ENCODE peak calls at places on chromosome 3, in four cellular contexts. One of them, this sample, is unnamed.

GRCh38 chr3:79074558-79074957 is 693.2 kb downstream of the ROBO1 start:
- DNase-seq in IMR-90: no peak
- DNase-seq in neuronal stem cell: no peak
- DNase-seq in SK-N-SH: no peak
- DNase-seq in this sample: no peak

GRCh38 chr3:24545917-24546316 is 51.3 kb upstream of the THRB start:
- DNase-seq in SK-N-SH: no peak
- DNase-seq in IMR-90: no peak
- DNase-seq in neuronal stem cell: no peak
- DNase-seq in this sample: peak; percentile 31

GRCh38 chr3:63450634-63451363 is 172.7 kb downstream of the SYNPR start:
- DNase-seq in IMR-90: no peak
- DNase-seq in SK-N-SH: no peak
- DNase-seq in neuronal stem cell: no peak
- DNase-seq in this sample: no peak

GRCh38 chr3:76078101-76078500 is 292.8 kb upstream of the ZNF717 start:
- DNase-seq in neuronal stem cell: no peak
- DNase-seq in IMR-90: peak; percentile 12
- DNase-seq in SK-N-SH: no peak
- DNase-seq in this sample: no peak

GRCh38 chr3:107514453-107514852 is 8.3 kb upstream of the BBX start:
- DNase-seq in SK-N-SH: no peak
- DNase-seq in IMR-90: no peak
- DNase-seq in neuronal stem cell: no peak
- DNase-seq in this sample: no peak

GRCh38 chr3:18559323-18559972 is 134.3 kb upstream of the SATB1 start:
- DNase-seq in IMR-90: no peak
- DNase-seq in neuronal stem cell: peak; percentile 40
- DNase-seq in SK-N-SH: peak; percentile 16
- DNase-seq in this sample: no peak

GRCh38 chr3:103629391-103629790 is 1194.6 kb downstream of the ZPLD1 start:
- DNase-seq in SK-N-SH: no peak
- DNase-seq in IMR-90: no peak
- DNase-seq in neuronal stem cell: no peak
- DNase-seq in this sample: no peak

GRCh38 chr3:171654809-171655208 is 155.5 kb downstream of the PLD1 start:
- DNase-seq in neuronal stem cell: no peak
- DNase-seq in SK-N-SH: no peak
- DNase-seq in IMR-90: peak; percentile 31
- DNase-seq in this sample: peak; percentile 73

GRCh38 chr3:140942221-140943104 is 827 bp downstream of the SLC25A36 start:
- DNase-seq in IMR-90: peak; percentile 56
- DNase-seq in neuronal stem cell: peak; percentile 76
- DNase-seq in SK-N-SH: peak; percentile 67
- DNase-seq in this sample: peak; percentile 87

GRCh38 chr3:130705501-130705900 is 41.1 kb downstream of the PIK3R4 start:
- DNase-seq in IMR-90: no peak
- DNase-seq in SK-N-SH: no peak
- DNase-seq in neuronal stem cell: no peak
- DNase-seq in this sample: no peak

GRCh38 chr3:135448520-135448919 is 517.0 kb upstream of the PPP2R3A start:
- DNase-seq in IMR-90: no peak
- DNase-seq in neuronal stem cell: no peak
- DNase-seq in SK-N-SH: no peak
- DNase-seq in this sample: no peak

GRCh38 chr3:69948246-69948862 is 51.2 kb upstream of the SAMMSON start:
- DNase-seq in neuronal stem cell: peak; percentile 31
- DNase-seq in SK-N-SH: peak; percentile 12
- DNase-seq in IMR-90: peak; percentile 66
- DNase-seq in this sample: no peak

GRCh38 chr3:63817209-63817608 is 1.9 kb upstream of the C3orf49 start:
- DNase-seq in SK-N-SH: no peak
- DNase-seq in IMR-90: no peak
- DNase-seq in neuronal stem cell: no peak
- DNase-seq in this sample: no peak

GRCh38 chr3:123446610-123447109 is 2.2 kb downstream of the ADCY5 start:
- DNase-seq in SK-N-SH: no peak
- DNase-seq in IMR-90: no peak
- DNase-seq in neuronal stem cell: no peak
- DNase-seq in this sample: no peak

GRCh38 chr3:172869356-172869755 is 118.8 kb downstream of the ECT2 start:
- DNase-seq in IMR-90: no peak
- DNase-seq in SK-N-SH: no peak
- DNase-seq in neuronal stem cell: no peak
- DNase-seq in this sample: no peak

GRCh38 chr3:116181159-116181558 is 264.1 kb downstream of the LSAMP start:
- DNase-seq in IMR-90: no peak
- DNase-seq in neuronal stem cell: no peak
- DNase-seq in SK-N-SH: no peak
- DNase-seq in this sample: no peak
- H3K4me1 ChIP-seq in IMR-90: peaks cover 7% of the 10 kb centered on the region
- H3K4me1 ChIP-seq in neuronal stem cell: peaks cover 3% of the 10 kb centered on the region
- H3K4me1 ChIP-seq in SK-N-SH: no peaks in the 10 kb centered on the region
- H3K4me1 ChIP-seq in this sample: no peaks in the 10 kb centered on the region

GRCh38 chr3:184145120-184145524 is 10.0 kb downstream of the EIF2B5 start:
- DNase-seq in IMR-90: peak; percentile 61
- DNase-seq in SK-N-SH: peak; percentile 59
- DNase-seq in neuronal stem cell: no peak
- DNase-seq in this sample: peak; percentile 75

GRCh38 chr3:184142199-184142598 is 7.0 kb downstream of the EIF2B5 start:
- DNase-seq in neuronal stem cell: no peak
- DNase-seq in IMR-90: no peak
- DNase-seq in SK-N-SH: no peak
- DNase-seq in this sample: no peak

GRCh38 chr3:184145881-184146280 is 9.3 kb upstream of the DVL3 start:
- DNase-seq in SK-N-SH: no peak
- DNase-seq in IMR-90: no peak
- DNase-seq in neuronal stem cell: no peak
- DNase-seq in this sample: no peak

GRCh38 chr3:184143327-184143726 is 8.2 kb downstream of the EIF2B5 start:
- DNase-seq in neuronal stem cell: no peak
- DNase-seq in IMR-90: no peak
- DNase-seq in SK-N-SH: no peak
- DNase-seq in this sample: no peak

DNA sequence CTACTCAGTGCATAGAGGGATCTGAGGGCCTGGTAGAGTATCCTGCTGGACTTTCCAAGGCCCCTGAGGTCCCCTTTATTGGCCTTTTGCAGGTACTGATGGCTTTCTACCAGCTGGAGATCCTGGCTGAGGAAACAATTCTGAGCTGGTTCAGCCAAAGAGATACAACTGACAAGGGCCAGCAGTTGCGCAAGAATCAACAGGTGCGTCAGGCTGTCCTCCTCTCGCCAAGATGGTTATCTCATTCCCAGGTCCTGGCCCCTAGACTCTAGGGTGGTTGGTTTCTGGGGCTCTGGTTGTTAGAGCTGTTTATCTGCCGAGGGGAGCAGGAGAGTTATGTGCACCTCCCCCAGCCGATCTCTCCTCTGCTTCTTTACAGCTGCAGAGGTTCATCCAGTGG is 9.3 kb downstream of the EIF2B5 start:
- DNase-seq in IMR-90: no peak
- DNase-seq in SK-N-SH: no peak
- DNase-seq in neuronal stem cell: no peak
- DNase-seq in this sample: no peak
- H3K36me3 ChIP-seq in IMR-90: peaks cover 45% of the 10 kb centered on the region
- H3K36me3 ChIP-seq in SK-N-SH: peaks cover 60% of the 10 kb centered on the region
- H3K36me3 ChIP-seq in neuronal stem cell: peaks cover 44% of the 10 kb centered on the region
- H3K36me3 ChIP-seq in this sample: peaks cover 38% of the 10 kb centered on the region

DNA sequence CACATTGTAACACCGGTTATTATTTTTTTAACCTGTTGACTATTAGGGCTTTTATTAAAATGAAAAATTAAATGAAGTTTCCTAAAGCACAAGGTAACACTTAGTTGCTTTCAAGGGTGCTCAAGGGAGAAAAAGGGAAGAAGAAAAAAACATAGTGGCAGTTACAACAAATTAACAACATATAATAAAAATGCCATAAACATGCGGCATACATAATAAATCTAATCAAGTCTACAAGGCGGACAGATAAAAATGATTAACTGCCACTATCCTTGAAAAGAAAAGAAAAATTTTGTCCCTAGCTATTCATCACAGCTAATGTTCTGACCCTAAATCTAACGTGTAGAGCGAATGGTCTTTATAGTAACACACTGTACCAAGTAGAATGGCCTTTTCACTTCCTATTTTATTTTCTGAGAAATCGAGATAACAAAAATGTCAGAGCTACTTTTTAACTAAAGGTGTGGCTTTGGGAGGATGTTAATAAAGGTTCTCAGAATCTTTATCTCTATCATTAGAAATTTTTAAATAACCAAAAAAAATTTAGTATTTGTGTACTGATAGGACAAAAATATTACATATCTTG is 194.9 kb downstream of the FOXP1 start:
- DNase-seq in neuronal stem cell: no peak
- DNase-seq in IMR-90: no peak
- DNase-seq in SK-N-SH: no peak
- DNase-seq in this sample: no peak
- H3K9ac ChIP-seq in neuronal stem cell: no peak overlapping the region
- H3K9ac ChIP-seq in IMR-90: no peak overlapping the region
- H3K9ac ChIP-seq in SK-N-SH: no peak overlapping the region
- H3K9ac ChIP-seq in this sample: no peak overlapping the region

GRCh38 chr3:181699171-181699903 is 12.4 kb upstream of the SOX2 start:
- DNase-seq in SK-N-SH: no peak
- DNase-seq in neuronal stem cell: no peak
- DNase-seq in IMR-90: no peak
- DNase-seq in this sample: no peak
- H3K4me1 ChIP-seq in SK-N-SH: no peaks in the 10 kb centered on the region
- H3K4me1 ChIP-seq in neuronal stem cell: peaks cover 16% of the 10 kb centered on the region
- H3K4me1 ChIP-seq in IMR-90: no peaks in the 10 kb centered on the region
- H3K4me1 ChIP-seq in this sample: peaks cover 4% of the 10 kb centered on the region

DNA sequence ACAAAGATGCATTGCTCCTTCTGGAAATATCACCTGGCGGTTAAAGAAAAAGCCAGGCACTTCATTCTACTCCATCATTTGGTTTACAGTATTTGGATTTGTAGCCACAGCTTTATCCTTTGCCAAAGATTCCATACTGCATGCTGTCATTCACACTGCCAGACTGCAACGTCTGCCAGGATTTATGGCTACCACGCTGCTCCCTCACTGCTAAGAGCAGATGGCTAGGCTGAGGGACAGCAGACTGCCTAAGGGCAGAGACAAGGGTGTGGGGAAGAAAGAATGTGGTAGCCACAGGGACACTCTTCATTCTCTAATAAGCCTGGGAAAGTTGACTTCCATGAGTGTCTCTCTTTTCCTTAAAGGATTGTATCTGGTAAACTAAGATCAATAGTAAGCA is 1047.0 kb downstream of the TUSC7 start:
- DNase-seq in SK-N-SH: peak; percentile 13
- DNase-seq in neuronal stem cell: no peak
- DNase-seq in IMR-90: peak; percentile 15
- DNase-seq in this sample: no peak
- H3K36me3 ChIP-seq in SK-N-SH: no peaks in the 10 kb centered on the region
- H3K36me3 ChIP-seq in neuronal stem cell: no peaks in the 10 kb centered on the region
- H3K36me3 ChIP-seq in IMR-90: no peaks in the 10 kb centered on the region
- H3K36me3 ChIP-seq in this sample: no peaks in the 10 kb centered on the region

DNA sequence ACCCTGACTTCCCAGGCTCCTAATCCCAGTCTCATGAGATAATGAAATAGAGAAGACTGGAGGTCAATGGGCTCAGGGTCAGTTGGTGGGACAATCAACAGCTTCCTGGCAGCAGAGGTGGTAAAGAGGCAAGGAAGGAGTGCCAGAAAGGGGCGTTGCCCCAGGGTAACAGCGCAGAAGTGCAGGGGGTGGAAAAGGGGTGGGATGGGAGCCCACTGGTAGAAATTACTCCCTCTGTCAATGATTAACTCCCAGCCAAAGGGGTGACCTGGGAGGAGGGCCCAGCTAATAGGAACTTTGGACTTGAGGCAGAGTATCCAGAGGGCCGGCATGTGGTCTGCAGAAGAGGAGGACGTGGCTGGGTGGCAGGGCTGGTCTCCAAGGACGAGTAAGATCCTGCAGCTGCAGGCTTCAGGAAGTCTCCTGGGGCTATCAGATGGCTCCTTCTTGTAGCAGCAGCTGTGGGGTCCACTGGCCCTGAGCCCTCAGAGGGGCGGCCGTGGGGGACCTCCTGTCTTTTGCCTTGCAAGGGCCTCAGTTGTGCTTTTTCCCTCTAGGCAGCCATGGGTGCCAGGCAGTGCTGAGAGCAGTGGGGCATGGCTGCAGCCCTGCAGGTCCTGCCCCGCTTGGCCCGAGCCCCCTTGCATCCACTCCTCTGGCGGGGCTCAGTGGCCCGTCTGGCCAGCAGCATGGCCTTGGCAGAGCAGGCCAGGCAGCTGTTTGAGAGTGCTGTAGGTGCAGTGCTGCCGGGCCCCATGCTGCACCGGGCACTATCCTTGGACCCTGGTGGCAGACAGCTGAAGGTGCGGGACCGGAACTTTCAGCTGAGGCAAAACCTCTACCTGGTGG is 2.3 kb downstream of the GLYCTK start:
- DNase-seq in neuronal stem cell: no peak
- DNase-seq in SK-N-SH: no peak
- DNase-seq in IMR-90: no peak
- DNase-seq in this sample: peak; percentile 68
- H3K9ac ChIP-seq in neuronal stem cell: peak overlapping the region; percentile 67
- H3K9ac ChIP-seq in SK-N-SH: no peak overlapping the region
- H3K9ac ChIP-seq in IMR-90: no peak overlapping the region
- H3K9ac ChIP-seq in this sample: no peak overlapping the region

GRCh38 chr3:46935989-46936620 is 40.4 kb downstream of the CCDC12 start:
- DNase-seq in IMR-90: no peak
- DNase-seq in neuronal stem cell: no peak
- DNase-seq in SK-N-SH: no peak
- DNase-seq in this sample: peak; percentile 16

GRCh38 chr3:46934508-46935167 is 41.9 kb downstream of the CCDC12 start:
- DNase-seq in IMR-90: no peak
- DNase-seq in neuronal stem cell: no peak
- DNase-seq in SK-N-SH: peak; percentile 43
- DNase-seq in this sample: peak; percentile 86

GRCh38 chr3:46938118-46938517 is 38.4 kb downstream of the CCDC12 start:
- DNase-seq in neuronal stem cell: no peak
- DNase-seq in SK-N-SH: no peak
- DNase-seq in IMR-90: no peak
- DNase-seq in this sample: peak; percentile 37

GRCh38 chr3:46935168-46935858 is 41.2 kb downstream of the CCDC12 start:
- DNase-seq in SK-N-SH: peak; percentile 64
- DNase-seq in IMR-90: peak; percentile 96
- DNase-seq in neuronal stem cell: peak; percentile 67
- DNase-seq in this sample: peak; percentile 92

GRCh38 chr3:46936733-46937250 is 39.8 kb downstream of the CCDC12 start:
- DNase-seq in neuronal stem cell: no peak
- DNase-seq in IMR-90: peak; percentile 57
- DNase-seq in SK-N-SH: no peak
- DNase-seq in this sample: peak; percentile 61
- H3K4me1 ChIP-seq in neuronal stem cell: peaks cover 9% of the 10 kb centered on the region
- H3K4me1 ChIP-seq in IMR-90: peaks cover 37% of the 10 kb centered on the region
- H3K4me1 ChIP-seq in SK-N-SH: peaks cover 41% of the 10 kb centered on the region
- H3K4me1 ChIP-seq in this sample: peaks cover 50% of the 10 kb centered on the region

GRCh38 chr3:48180530-48181253 is 7.5 kb downstream of the CDC25A start:
- DNase-seq in IMR-90: no peak
- DNase-seq in neuronal stem cell: no peak
- DNase-seq in SK-N-SH: no peak
- DNase-seq in this sample: no peak
- H3K36me3 ChIP-seq in IMR-90: peaks cover 24% of the 10 kb centered on the region
- H3K36me3 ChIP-seq in neuronal stem cell: peaks cover 55% of the 10 kb centered on the region
- H3K36me3 ChIP-seq in SK-N-SH: peaks cover 73% of the 10 kb centered on the region
- H3K36me3 ChIP-seq in this sample: no peaks in the 10 kb centered on the region

This sample was measured in kidney.